ENCODE peak calls at places on chromosomes 5 and 9, in eight cellular contexts. C, I, T, L, P, K, W and A are unnamed samples.

GRCh38 chr5:71832812-71833456 is 113.9 kb downstream of the CARTPT start:
- DNase-seq in L (peak; percentile 68), T (no peak), P (no peak), I (no peak), K (no peak), W (no peak), C (no peak), A (no peak)

GRCh38 chr5:32462618-32463017 is 18.1 kb upstream of the ZFR start:
- DNase-seq in P (no peak), K (no peak), C (no peak), L (peak; percentile 54), W (peak; percentile 55), I (no peak), T (no peak), A (no peak)

GRCh38 chr5:112419596-112420110 is 576 bp upstream of the EPB41L4A start:
- DNase-seq in L (no peak), K (no peak), P (peak; percentile 76), I (peak; percentile 90), T (no peak), W (peak; percentile 8), C (peak; percentile 13), A (peak; percentile 42)

GRCh38 chr5:180156141-180156540 is 52.9 kb downstream of the RASGEF1C start:
- DNase-seq in C (no peak), K (no peak), I (no peak), L (no peak), W (no peak), T (no peak), P (peak; percentile 2), A (no peak)

GRCh38 chr5:151340004-151340403 is 7.4 kb downstream of the SLC36A2 start:
- DNase-seq in P (no peak), L (no peak), W (no peak), C (no peak), K (no peak), I (no peak), T (no peak), A (no peak)

GRCh38 chr5:180291234-180291940 is 496 bp downstream of the MAPK9 start:
- DNase-seq in W (no peak), P (no peak), L (no peak), C (no peak), I (peak; percentile 61), K (no peak), T (no peak), A (peak; percentile 55)

GRCh38 chr9:37531699-37532098 is 44.5 kb downstream of the FBXO10 start:
- DNase-seq in P (no peak), I (no peak), T (peak; percentile 79), C (no peak), W (no peak), L (no peak), K (no peak), A (no peak)

GRCh38 chr5:179878222-179879002 is 19.8 kb upstream of the MRNIP start:
- DNase-seq in I (peak; percentile 37), C (no peak), W (no peak), K (no peak), L (no peak), T (no peak), P (no peak), A (no peak)

GRCh38 chr5:26295541-26295940 is 742.8 kb downstream of the CDH9 start:
- DNase-seq in C (no peak), I (no peak), P (no peak), T (no peak), W (no peak), L (peak; percentile 47), K (no peak), A (no peak)

GRCh38 chr5:93186031-93186682 is 394.9 kb downstream of the NR2F1-AS1 start:
- DNase-seq in W (peak; percentile 68), L (peak; percentile 66), K (peak; percentile 50), C (peak; percentile 59), T (no peak), P (no peak), I (no peak), A (no peak)

GRCh38 chr5:96048763-96049162 is 87.1 kb upstream of the ELL2 start:
- DNase-seq in I (no peak), T (no peak), P (peak; percentile 64), L (no peak), C (no peak), W (no peak), K (no peak), A (peak; percentile 30)

GRCh38 chr9:138073408-138073807 is 195.8 kb downstream of the CACNA1B start:
- DNase-seq in C (no peak), L (no peak), I (peak; percentile 31), K (no peak), W (no peak), T (no peak), P (no peak), A (no peak)

GRCh38 chr5:158739941-158740340 is 359.8 kb downstream of the EBF1 start:
- DNase-seq in C (no peak), P (peak; percentile 16), W (no peak), L (peak; percentile 11), K (no peak), I (no peak), T (no peak), A (no peak)

GRCh38 chr5:157177935-157178334 is 2.7 kb upstream of the ITK start:
- DNase-seq in C (no peak), W (no peak), L (peak; percentile 24), K (no peak), T (no peak), P (no peak), I (no peak), A (no peak)

GRCh38 chr5:160614136-160614535 is 192.5 kb downstream of the PTTG1 start:
- DNase-seq in P (no peak), W (no peak), T (no peak), C (no peak), L (no peak), K (no peak), I (no peak), A (no peak)
- H3K4me3 ChIP-seq in P (no peak overlapping the region), W (no peak overlapping the region), T (no peak overlapping the region), C (no peak overlapping the region), L (no peak overlapping the region), K (no peak overlapping the region), I (no peak overlapping the region), A (no peak overlapping the region)

GRCh38 chr5:7867260-7867659 is 1.6 kb downstream of the FASTKD3 start:
- DNase-seq in C (no peak), W (no peak), I (no peak), T (no peak), L (no peak), P (no peak), K (no peak), A (no peak)
- H3K4me3 ChIP-seq in C (no peak overlapping the region), W (no peak overlapping the region), I (no peak overlapping the region), T (peak overlapping the region; percentile 97), L (no peak overlapping the region), P (no peak overlapping the region), K (no peak overlapping the region), A (no peak overlapping the region)

GRCh38 chr5:80140496-80140895 is 105.3 kb downstream of the THBS4 start:
- DNase-seq in I (no peak), W (no peak), P (no peak), K (no peak), L (no peak), T (no peak), C (no peak), A (no peak)

GRCh38 chr5:80139573-80139972 is 104.4 kb downstream of the THBS4 start:
- DNase-seq in P (no peak), C (no peak), I (no peak), K (no peak), W (no peak), L (no peak), T (no peak), A (no peak)

GRCh38 chr5:80134879-80135278 is 99.7 kb downstream of the THBS4 start:
- DNase-seq in T (no peak), P (no peak), L (no peak), C (no peak), W (no peak), I (no peak), K (no peak), A (no peak)

GRCh38 chr5:80141147-80141671 is 106.1 kb downstream of the THBS4 start:
- DNase-seq in L (no peak), T (no peak), K (peak; percentile 78), P (peak; percentile 56), I (peak; percentile 92), W (peak; percentile 94), C (no peak), A (no peak)

GRCh38 chr5:80136751-80137272 is 101.7 kb downstream of the THBS4 start:
- DNase-seq in K (no peak), W (no peak), L (no peak), C (no peak), T (no peak), I (no peak), P (no peak), A (no peak)
- H3K4me3 ChIP-seq in K (no peak overlapping the region), W (no peak overlapping the region), L (no peak overlapping the region), C (no peak overlapping the region), T (no peak overlapping the region), I (no peak overlapping the region), P (no peak overlapping the region), A (no peak overlapping the region)

DNA sequence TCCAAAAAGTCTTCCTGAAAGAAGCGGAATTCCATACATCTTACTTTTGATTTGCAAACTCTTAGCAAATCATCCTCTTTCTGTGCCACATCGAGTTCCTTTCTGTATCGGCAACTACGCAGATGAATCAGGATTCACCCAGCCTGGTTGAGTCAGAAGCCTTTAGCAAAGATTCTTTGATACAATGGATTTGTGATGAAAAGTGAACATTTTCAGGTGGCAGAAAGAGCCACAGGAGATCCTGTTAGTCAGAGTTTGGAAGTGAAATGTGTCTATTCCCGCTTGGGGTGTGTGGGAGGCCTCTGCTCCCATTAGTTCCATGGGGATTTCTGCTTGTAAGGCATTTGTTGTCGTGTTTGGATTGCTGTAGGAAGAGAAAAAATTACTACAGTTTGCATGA is 351.8 kb upstream of the WWC1 start:
- DNase-seq in L (no peak), K (no peak), W (no peak), T (no peak), I (no peak), P (no peak), C (no peak), A (no peak)
- H3K4me3 ChIP-seq in L (no peak overlapping the region), K (no peak overlapping the region), W (no peak overlapping the region), T (no peak overlapping the region), I (no peak overlapping the region), P (no peak overlapping the region), C (no peak overlapping the region), A (no peak overlapping the region)